ENCODE peak calls at places on chromosomes 11 and 22, in eight cellular contexts. W is T1000; A is memory B cell; U is stimulated activated CD8-positive, alpha-beta memory T cell treated with anti-CD3 and anti-CD28 coated beads, Interleukin-15, amount 100 ng/mL, for 24 hours; G is progenitor cell of endocrine pancreas; B is midbrain; E is mammary epithelial cell; H is stimulated activated CD4-positive, alpha-beta T cell treated with anti-CD3 and anti-CD28 coated beads, Interleukin-2, amount 100 ng/mL, for 48 hours. M is an unnamed sample.

GRCh38 chr11:10550988-10551657 is 10.1 kb upstream of the RNF141 start:
- DNase-seq in W (no peak), A (no peak), U (no peak), G (no peak), B (no peak), E (no peak), H (no peak), M (no peak)

GRCh38 chr22:50498322-50498861 is 9.1 kb downstream of the LMF2 start:
- DNase-seq in W (no peak), A (peak), U (no peak), G (no peak), B (peak), E (peak), H (peak), M (no peak)

GRCh38 chr22:46841528-46841927 is 79.1 kb downstream of the TBC1D22A start:
- DNase-seq in W (no peak), A (no peak), U (no peak), G (no peak), B (no peak), E (no peak), H (no peak), M (no peak)

GRCh38 chr11:69157156-69157821 is 1.6 kb downstream of the SMIM38 start:
- DNase-seq in W (no peak), A (no peak), U (no peak), G (peak), B (peak), E (peak), H (no peak), M (no peak)

GRCh38 chr11:91104237-91104636 is 881.4 kb upstream of the CHORDC1 start:
- DNase-seq in W (no peak), A (no peak), U (no peak), G (no peak), B (no peak), E (peak), H (no peak), M (peak)

GRCh38 chr11:36702330-36703054 is 104.5 kb upstream of the RAG2 start:
- DNase-seq in W (peak), A (peak), U (no peak), G (peak), B (peak), E (peak), H (no peak), M (peak)

GRCh38 chr11:70176940-70177689 is 26.0 kb upstream of the FADD start:
- DNase-seq in W (no peak), A (peak), U (peak), G (no peak), B (no peak), E (no peak), H (peak), M (no peak)

GRCh38 chr11:2306971-2307732 is 5.3 kb downstream of the TSPAN32 start:
- DNase-seq in W (no peak), A (no peak), U (no peak), G (no peak), B (no peak), E (no peak), H (no peak), M (no peak)

GRCh38 chr11:19398772-19399542 is 158.2 kb upstream of the E2F8 start:
- DNase-seq in W (peak), A (no peak), U (no peak), G (no peak), B (no peak), E (no peak), H (no peak), M (no peak)

GRCh38 chr11:115676768-115677167 is 172.6 kb upstream of the CADM1 start:
- DNase-seq in W (peak), A (no peak), U (no peak), G (no peak), B (no peak), E (peak), H (no peak), M (peak)

GRCh38 chr11:32451808-32452207 is 16.5 kb upstream of the WT1 start:
- DNase-seq in W (no peak), A (no peak), U (no peak), G (no peak), B (peak), E (no peak), H (no peak), M (no peak)

GRCh38 chr11:116233581-116233980 is 539.2 kb downstream of the BUD13 start:
- DNase-seq in W (no peak), A (no peak), U (no peak), G (no peak), B (no peak), E (no peak), H (no peak), M (no peak)

GRCh38 chr11:117220568-117220967 is 11.3 kb downstream of the PCSK7 start:
- DNase-seq in W (no peak), A (no peak), U (no peak), G (no peak), B (peak), E (no peak), H (no peak), M (no peak)

GRCh38 chr11:122322369-122322768 is 206.4 kb upstream of the BLID start:
- DNase-seq in W (no peak), A (no peak), U (no peak), G (no peak), B (no peak), E (no peak), H (no peak), M (no peak)

GRCh38 chr11:6440906-6441358 is at the start of gene HPX:
- DNase-seq in W (no peak), A (no peak), U (no peak), G (no peak), B (no peak), E (no peak), H (no peak), M (no peak)

GRCh38 chr22:45546333-45547015 is 43.8 kb downstream of the FBLN1 start:
- DNase-seq in W (no peak), A (no peak), U (no peak), G (no peak), B (no peak), E (no peak), H (no peak), M (no peak)

GRCh38 chr11:72607101-72607468 is 67.1 kb downstream of the PDE2A start:
- DNase-seq in W (no peak), A (no peak), U (no peak), G (no peak), B (no peak), E (no peak), H (no peak), M (no peak)

GRCh38 chr11:69394234-69394891 is 87.1 kb upstream of the LINC01488 start:
- DNase-seq in W (no peak), A (no peak), U (no peak), G (no peak), B (no peak), E (no peak), H (no peak), M (no peak)

M was measured in non-pigmented ciliary epithelial cell.